ENCODE peak calls at places on chromosomes 11 and 22, in nine cellular contexts. H, I, A, B, C, E, Y, L and O are unnamed samples.

GRCh38 chr11:116651757-116652237 is 121.0 kb downstream of the BUD13 start:
- DNase-seq in H (no peak), I (no peak), A (no peak), B (no peak), C (no peak), E (no peak), Y (no peak), L (no peak), O (no peak)

GRCh38 chr11:117511483-117511934 is 183.9 kb downstream of the CEP164 start:
- DNase-seq in H (no peak), I (no peak), A (no peak), B (no peak), C (no peak), E (no peak), Y (no peak), L (no peak), O (no peak)

GRCh38 chr22:19143967-19144400 is 467 bp downstream of the ESS2 start:
- DNase-seq in H (no peak), I (no peak), A (peak; percentile 58), B (no peak), C (no peak), E (peak; percentile 93), Y (no peak), L (peak; percentile 11), O (no peak)

GRCh38 chr11:61489833-61490585 is 18.5 kb upstream of the LRRC10B start:
- DNase-seq in H (no peak), I (peak; percentile 46), A (no peak), B (no peak), C (no peak), E (peak; percentile 97), Y (no peak), L (peak; percentile 75), O (peak; percentile 92)

GRCh38 chr11:14554959-14555358 is 34.8 kb upstream of the PSMA1 start:
- DNase-seq in H (no peak), I (peak; percentile 24), A (no peak), B (no peak), C (no peak), E (no peak), Y (no peak), L (peak; percentile 89), O (no peak)

GRCh38 chr11:76793834-76794291 is 10.7 kb downstream of the TSKU start:
- DNase-seq in H (no peak), I (no peak), A (no peak), B (no peak), C (no peak), E (peak; percentile 75), Y (no peak), L (no peak), O (no peak)

GRCh38 chr11:119860561-119861094 is 131.6 kb upstream of the NECTIN1 start:
- DNase-seq in H (no peak), I (no peak), A (no peak), B (no peak), C (no peak), E (no peak), Y (no peak), L (no peak), O (no peak)

GRCh38 chr22:46028069-46028991 is 51.4 kb upstream of the WNT7B start:
- DNase-seq in H (no peak), I (no peak), A (no peak), B (peak; percentile 25), C (no peak), E (peak; percentile 45), Y (no peak), L (no peak), O (no peak)

GRCh38 chr11:14642453-14642852 is 1.2 kb upstream of the PDE3B start:
- DNase-seq in H (no peak), I (no peak), A (no peak), B (no peak), C (no peak), E (peak; percentile 56), Y (no peak), L (no peak), O (no peak)

GRCh38 chr22:45648320-45649070 is 23.1 kb upstream of the ATXN10 start:
- DNase-seq in H (no peak), I (no peak), A (no peak), B (no peak), C (no peak), E (no peak), Y (no peak), L (no peak), O (no peak)

GRCh38 chr22:20938272-20938671 is 21.1 kb downstream of the CRKL start:
- DNase-seq in H (no peak), I (no peak), A (no peak), B (no peak), C (no peak), E (no peak), Y (no peak), L (no peak), O (no peak)

GRCh38 chr22:39593061-39593930 is 22.7 kb downstream of the CACNA1I start:
- DNase-seq in H (no peak), I (no peak), A (no peak), B (no peak), C (no peak), E (peak; percentile 62), Y (no peak), L (peak; percentile 24), O (no peak)

GRCh38 chr11:1749020-1749758 is 1.2 kb downstream of the IFITM10 start:
- DNase-seq in H (no peak), I (no peak), A (peak; percentile 8), B (no peak), C (no peak), E (peak; percentile 97), Y (no peak), L (no peak), O (no peak)

GRCh38 chr11:86926975-86927374 is 28.2 kb downstream of the FZD4 start:
- DNase-seq in H (no peak), I (no peak), A (no peak), B (no peak), C (no peak), E (no peak), Y (no peak), L (no peak), O (no peak)

GRCh38 chr11:121376135-121376534 is 76.0 kb upstream of the SORL1 start:
- DNase-seq in H (no peak), I (no peak), A (no peak), B (no peak), C (no peak), E (no peak), Y (no peak), L (no peak), O (no peak)

GRCh38 chr11:114162719-114163123 is 103.2 kb downstream of the ZBTB16 start:
- DNase-seq in H (peak; percentile 52), I (peak; percentile 95), A (no peak), B (peak; percentile 94), C (peak; percentile 27), E (peak; percentile 94), Y (peak; percentile 71), L (peak; percentile 100), O (peak; percentile 81)

GRCh38 chr11:104705475-104706195 is 192.6 kb downstream of the CASP12 start:
- DNase-seq in H (no peak), I (peak; percentile 34), A (peak; percentile 78), B (peak; percentile 38), C (no peak), E (peak; percentile 3), Y (no peak), L (no peak), O (peak; percentile 75)

GRCh38 chr11:42234381-42235035 is 775.1 kb upstream of the LRRC4C start:
- DNase-seq in H (no peak), I (no peak), A (no peak), B (no peak), C (peak; percentile 16), E (no peak), Y (no peak), L (no peak), O (peak; percentile 11)

GRCh38 chr22:48895341-48895740 is 932.3 kb downstream of the BRD1 start:
- DNase-seq in H (no peak), I (no peak), A (no peak), B (no peak), C (no peak), E (peak; percentile 14), Y (no peak), L (no peak), O (no peak)

GRCh38 chr11:63944987-63945386 is 6.2 kb downstream of the NAA40 start:
- DNase-seq in H (no peak), I (peak; percentile 34), A (no peak), B (peak; percentile 45), C (no peak), E (peak; percentile 80), Y (no peak), L (no peak), O (no peak)

GRCh38 chr11:102192349-102193066 is 82.3 kb downstream of the YAP1 start:
- DNase-seq in H (no peak), I (no peak), A (no peak), B (no peak), C (no peak), E (no peak), Y (no peak), L (no peak), O (peak; percentile 13)

GRCh38 chr22:30195245-30196140 is 51.1 kb downstream of the LIF start:
- DNase-seq in H (no peak), I (peak; percentile 30), A (peak; percentile 20), B (no peak), C (no peak), E (peak; percentile 70), Y (no peak), L (peak; percentile 25), O (peak; percentile 25)

GRCh38 chr11:76768091-76769047 is 14.8 kb upstream of the TSKU start:
- DNase-seq in H (no peak), I (no peak), A (peak; percentile 25), B (no peak), C (no peak), E (no peak), Y (no peak), L (no peak), O (peak; percentile 84)

GRCh38 chr22:48102581-48102980 is 1340.1 kb downstream of the TBC1D22A start:
- DNase-seq in H (no peak), I (no peak), A (no peak), B (no peak), C (no peak), E (no peak), Y (no peak), L (no peak), O (no peak)

GRCh38 chr22:36156515-36157419 is 3.8 kb downstream of the APOL3 start:
- DNase-seq in H (peak; percentile 45), I (peak; percentile 94), A (peak; percentile 89), B (peak; percentile 72), C (peak; percentile 36), E (peak; percentile 83), Y (no peak), L (peak; percentile 85), O (peak; percentile 46)

GRCh38 chr11:2912498-2912897 is 16.7 kb downstream of the PHLDA2 start:
- DNase-seq in H (peak; percentile 71), I (no peak), A (no peak), B (peak; percentile 97), C (peak; percentile 65), E (peak; percentile 100), Y (no peak), L (peak; percentile 74), O (peak; percentile 99)

GRCh38 chr22:33803371-33803770 is 116.9 kb downstream of the LARGE1 start:
- DNase-seq in H (peak; percentile 81), I (no peak), A (no peak), B (no peak), C (peak; percentile 7), E (peak; percentile 72), Y (no peak), L (peak; percentile 86), O (no peak)

GRCh38 chr22:43532301-43533050 is 120.7 kb downstream of the MPPED1 start:
- DNase-seq in H (no peak), I (no peak), A (no peak), B (no peak), C (no peak), E (no peak), Y (no peak), L (no peak), O (no peak)

GRCh38 chr11:10600570-10601248 is 32.2 kb upstream of the LYVE1 start:
- DNase-seq in H (no peak), I (no peak), A (no peak), B (no peak), C (no peak), E (no peak), Y (no peak), L (no peak), O (no peak)

GRCh38 chr22:43017525-43018290 is 2.8 kb upstream of the PACSIN2 start:
- DNase-seq in H (no peak), I (no peak), A (no peak), B (no peak), C (no peak), E (no peak), Y (no peak), L (no peak), O (no peak)

GRCh38 chr22:24954856-24955255 is 2.3 kb downstream of the KIAA1671 start:
- DNase-seq in H (no peak), I (no peak), A (no peak), B (no peak), C (no peak), E (no peak), Y (no peak), L (no peak), O (no peak)